ENCODE peak calls at places on chromosomes 3 and 15, in five cellular contexts. One of them, this sample, is unnamed.

GRCh38 chr3:30161370-30161769 is 445.0 kb upstream of the TGFBR2 start:
- DNase-seq in glutamatergic neuron: no peak
- DNase-seq in NCI-H460: no peak
- DNase-seq in small intestine: no peak
- DNase-seq in nephron progenitor cell: no peak
- DNase-seq in this sample: no peak

GRCh38 chr15:33068531-33068990 is 126.0 kb downstream of the FMN1 start:
- DNase-seq in NCI-H460: peak; percentile 40
- DNase-seq in small intestine: peak; percentile 89
- DNase-seq in glutamatergic neuron: no peak
- DNase-seq in nephron progenitor cell: peak; percentile 4
- DNase-seq in this sample: peak; percentile 64

GRCh38 chr3:149572796-149573414 is 84.9 kb downstream of the WWTR1 start:
- DNase-seq in NCI-H460: no peak
- DNase-seq in small intestine: no peak
- DNase-seq in glutamatergic neuron: no peak
- DNase-seq in nephron progenitor cell: no peak
- DNase-seq in this sample: peak; percentile 48

GRCh38 chr15:98720036-98720435 is 71.7 kb downstream of the IGF1R start:
- DNase-seq in NCI-H460: no peak
- DNase-seq in glutamatergic neuron: no peak
- DNase-seq in small intestine: no peak
- DNase-seq in nephron progenitor cell: no peak
- DNase-seq in this sample: no peak

GRCh38 chr3:68256635-68257034 is 602.2 kb upstream of the SUCLG2 start:
- DNase-seq in small intestine: no peak
- DNase-seq in nephron progenitor cell: peak; percentile 12
- DNase-seq in NCI-H460: no peak
- DNase-seq in glutamatergic neuron: peak; percentile 46
- DNase-seq in this sample: no peak

GRCh38 chr15:74664670-74665069 is 31.2 kb downstream of the EDC3 start:
- DNase-seq in glutamatergic neuron: no peak
- DNase-seq in nephron progenitor cell: no peak
- DNase-seq in small intestine: no peak
- DNase-seq in NCI-H460: no peak
- DNase-seq in this sample: no peak

GRCh38 chr3:21524113-21524512 is 226.9 kb downstream of the ZNF385D start:
- DNase-seq in nephron progenitor cell: no peak
- DNase-seq in glutamatergic neuron: no peak
- DNase-seq in NCI-H460: no peak
- DNase-seq in small intestine: no peak
- DNase-seq in this sample: no peak

GRCh38 chr3:185362850-185363661 is at the start of gene MAP3K13:
- DNase-seq in NCI-H460: peak; percentile 86
- DNase-seq in glutamatergic neuron: peak; percentile 73
- DNase-seq in small intestine: peak; percentile 16
- DNase-seq in nephron progenitor cell: peak; percentile 64
- DNase-seq in this sample: peak; percentile 79

GRCh38 chr3:108806316-108806715 is 16.3 kb upstream of the TRAT1 start:
- DNase-seq in small intestine: peak; percentile 70
- DNase-seq in glutamatergic neuron: no peak
- DNase-seq in NCI-H460: no peak
- DNase-seq in nephron progenitor cell: no peak
- DNase-seq in this sample: no peak